ENCODE peak calls at places on chromosomes 5 and 9, in six cellular contexts. One of them, this sample, is unnamed.

GRCh38 chr9:80369641-80370040 is 797.9 kb downstream of the TLE4 start:
- DNase-seq in posterior vena cava: no peak
- DNase-seq in hypothalamus: no peak
- DNase-seq in activated CD8-positive, alpha-beta memory T cell treated with anti-CD3 and anti-CD28 coated beads for 24 hours: no peak
- DNase-seq in M059J: peak; percentile 46
- DNase-seq in stimulated activated CD4-positive, alpha-beta T cell treated with anti-CD3 and anti-CD28 coated beads, Interleukin-1b, Interleukin-23, amount 100 ng/mL, for 24 hours: no peak
- DNase-seq in this sample: no peak

GRCh38 chr9:557601-558201 is 283.8 kb upstream of the DMRT1 start:
- DNase-seq in posterior vena cava: no peak
- DNase-seq in hypothalamus: no peak
- DNase-seq in activated CD8-positive, alpha-beta memory T cell treated with anti-CD3 and anti-CD28 coated beads for 24 hours: no peak
- DNase-seq in M059J: peak; percentile 95
- DNase-seq in stimulated activated CD4-positive, alpha-beta T cell treated with anti-CD3 and anti-CD28 coated beads, Interleukin-1b, Interleukin-23, amount 100 ng/mL, for 24 hours: no peak
- DNase-seq in this sample: no peak

GRCh38 chr5:135977375-135977928 is 22.7 kb upstream of the LECT2 start:
- DNase-seq in posterior vena cava: peak; percentile 94
- DNase-seq in hypothalamus: peak; percentile 4
- DNase-seq in activated CD8-positive, alpha-beta memory T cell treated with anti-CD3 and anti-CD28 coated beads for 24 hours: peak; percentile 71
- DNase-seq in M059J: peak; percentile 67
- DNase-seq in stimulated activated CD4-positive, alpha-beta T cell treated with anti-CD3 and anti-CD28 coated beads, Interleukin-1b, Interleukin-23, amount 100 ng/mL, for 24 hours: no peak
- DNase-seq in this sample: no peak

GRCh38 chr5:66415208-66415607 is 181.0 kb upstream of the MAST4 start:
- DNase-seq in posterior vena cava: no peak
- DNase-seq in hypothalamus: no peak
- DNase-seq in activated CD8-positive, alpha-beta memory T cell treated with anti-CD3 and anti-CD28 coated beads for 24 hours: no peak
- DNase-seq in M059J: no peak
- DNase-seq in stimulated activated CD4-positive, alpha-beta T cell treated with anti-CD3 and anti-CD28 coated beads, Interleukin-1b, Interleukin-23, amount 100 ng/mL, for 24 hours: no peak
- DNase-seq in this sample: no peak

GRCh38 chr5:116476903-116477537 is 97.6 kb downstream of the SEMA6A start:
- DNase-seq in posterior vena cava: no peak
- DNase-seq in hypothalamus: no peak
- DNase-seq in activated CD8-positive, alpha-beta memory T cell treated with anti-CD3 and anti-CD28 coated beads for 24 hours: no peak
- DNase-seq in M059J: no peak
- DNase-seq in stimulated activated CD4-positive, alpha-beta T cell treated with anti-CD3 and anti-CD28 coated beads, Interleukin-1b, Interleukin-23, amount 100 ng/mL, for 24 hours: no peak
- DNase-seq in this sample: no peak

GRCh38 chr5:11324521-11325289 is 563.7 kb upstream of the DAP start:
- DNase-seq in posterior vena cava: no peak
- DNase-seq in hypothalamus: no peak
- DNase-seq in activated CD8-positive, alpha-beta memory T cell treated with anti-CD3 and anti-CD28 coated beads for 24 hours: no peak
- DNase-seq in M059J: peak; percentile 19
- DNase-seq in stimulated activated CD4-positive, alpha-beta T cell treated with anti-CD3 and anti-CD28 coated beads, Interleukin-1b, Interleukin-23, amount 100 ng/mL, for 24 hours: no peak
- DNase-seq in this sample: no peak

GRCh38 chr9:21096172-21096900 is 18.6 kb upstream of the IFNB1 start:
- DNase-seq in posterior vena cava: no peak
- DNase-seq in hypothalamus: no peak
- DNase-seq in activated CD8-positive, alpha-beta memory T cell treated with anti-CD3 and anti-CD28 coated beads for 24 hours: peak; percentile 66
- DNase-seq in M059J: peak; percentile 69
- DNase-seq in stimulated activated CD4-positive, alpha-beta T cell treated with anti-CD3 and anti-CD28 coated beads, Interleukin-1b, Interleukin-23, amount 100 ng/mL, for 24 hours: peak; percentile 1
- DNase-seq in this sample: no peak

GRCh38 chr5:33880319-33880718 is 11.5 kb downstream of the ADAMTS12 start:
- DNase-seq in posterior vena cava: no peak
- DNase-seq in hypothalamus: no peak
- DNase-seq in activated CD8-positive, alpha-beta memory T cell treated with anti-CD3 and anti-CD28 coated beads for 24 hours: no peak
- DNase-seq in M059J: no peak
- DNase-seq in stimulated activated CD4-positive, alpha-beta T cell treated with anti-CD3 and anti-CD28 coated beads, Interleukin-1b, Interleukin-23, amount 100 ng/mL, for 24 hours: no peak
- DNase-seq in this sample: no peak

GRCh38 chr5:169861934-169862333 is 118.4 kb downstream of the INSYN2B start:
- DNase-seq in posterior vena cava: no peak
- DNase-seq in hypothalamus: no peak
- DNase-seq in activated CD8-positive, alpha-beta memory T cell treated with anti-CD3 and anti-CD28 coated beads for 24 hours: no peak
- DNase-seq in M059J: peak; percentile 89
- DNase-seq in stimulated activated CD4-positive, alpha-beta T cell treated with anti-CD3 and anti-CD28 coated beads, Interleukin-1b, Interleukin-23, amount 100 ng/mL, for 24 hours: no peak
- DNase-seq in this sample: no peak

GRCh38 chr5:98779264-98779877 is 5.9 kb downstream of the RGMB start:
- DNase-seq in posterior vena cava: no peak
- DNase-seq in hypothalamus: no peak
- DNase-seq in activated CD8-positive, alpha-beta memory T cell treated with anti-CD3 and anti-CD28 coated beads for 24 hours: no peak
- DNase-seq in M059J: no peak
- DNase-seq in stimulated activated CD4-positive, alpha-beta T cell treated with anti-CD3 and anti-CD28 coated beads, Interleukin-1b, Interleukin-23, amount 100 ng/mL, for 24 hours: no peak
- DNase-seq in this sample: no peak

GRCh38 chr9:20980713-20981481 is 50.5 kb downstream of the HACD4 start:
- DNase-seq in posterior vena cava: no peak
- DNase-seq in hypothalamus: no peak
- DNase-seq in activated CD8-positive, alpha-beta memory T cell treated with anti-CD3 and anti-CD28 coated beads for 24 hours: no peak
- DNase-seq in M059J: peak; percentile 90
- DNase-seq in stimulated activated CD4-positive, alpha-beta T cell treated with anti-CD3 and anti-CD28 coated beads, Interleukin-1b, Interleukin-23, amount 100 ng/mL, for 24 hours: no peak
- DNase-seq in this sample: no peak

GRCh38 chr5:96823060-96823459 is 15.3 kb upstream of the ERAP1 start:
- DNase-seq in posterior vena cava: no peak
- DNase-seq in hypothalamus: no peak
- DNase-seq in activated CD8-positive, alpha-beta memory T cell treated with anti-CD3 and anti-CD28 coated beads for 24 hours: no peak
- DNase-seq in M059J: no peak
- DNase-seq in stimulated activated CD4-positive, alpha-beta T cell treated with anti-CD3 and anti-CD28 coated beads, Interleukin-1b, Interleukin-23, amount 100 ng/mL, for 24 hours: no peak
- DNase-seq in this sample: no peak

GRCh38 chr9:4640027-4640426 is 22.1 kb upstream of the PLPP6 start:
- DNase-seq in posterior vena cava: no peak
- DNase-seq in hypothalamus: no peak
- DNase-seq in activated CD8-positive, alpha-beta memory T cell treated with anti-CD3 and anti-CD28 coated beads for 24 hours: no peak
- DNase-seq in M059J: peak; percentile 39
- DNase-seq in stimulated activated CD4-positive, alpha-beta T cell treated with anti-CD3 and anti-CD28 coated beads, Interleukin-1b, Interleukin-23, amount 100 ng/mL, for 24 hours: no peak
- DNase-seq in this sample: no peak

GRCh38 chr9:16728128-16728505 is 142.4 kb downstream of the BNC2 start:
- DNase-seq in posterior vena cava: no peak
- DNase-seq in hypothalamus: no peak
- DNase-seq in activated CD8-positive, alpha-beta memory T cell treated with anti-CD3 and anti-CD28 coated beads for 24 hours: no peak
- DNase-seq in M059J: no peak
- DNase-seq in stimulated activated CD4-positive, alpha-beta T cell treated with anti-CD3 and anti-CD28 coated beads, Interleukin-1b, Interleukin-23, amount 100 ng/mL, for 24 hours: no peak
- DNase-seq in this sample: no peak

This sample was measured in NCI-H1436 treated with DMSO at 0.1 percent for 48 hours.